ENCODE peak calls at places on chromosomes 4 and X, in four cellular contexts. P is GM23248, T is HCT116, F is GM23338. S is an unnamed sample.

GRCh38 chr4:115790812-115791211 is 677.4 kb upstream of the NDST4 start:
- DNase-seq in T (no peak), F (no peak), P (peak; percentile 1), S (no peak)

GRCh38 chr4:168664242-168664897 is 167.5 kb downstream of the PALLD start:
- DNase-seq in T (no peak), F (no peak), P (peak; percentile 33), S (no peak)

GRCh38 chr4:122583906-122584305 is 37.0 kb downstream of the IL21 start:
- DNase-seq in T (no peak), P (peak; percentile 65), F (no peak), S (no peak)

GRCh38 chrX:57678686-57679428 is 1.2 kb downstream of the NLRP2B start:
- DNase-seq in P (no peak), T (no peak), F (no peak), S (no peak)

GRCh38 chrX:37455381-37455780 is 106.2 kb downstream of the PRRG1 start:
- DNase-seq in F (no peak), T (no peak), P (no peak), S (no peak)

GRCh38 chrX:27254663-27255062 is 208.5 kb downstream of the PPP4R3C start:
- DNase-seq in P (no peak), T (no peak), F (no peak), S (peak; percentile 48)

GRCh38 chrX:41913476-41913875 is 9.9 kb downstream of the CASK start:
- DNase-seq in P (no peak), T (no peak), F (no peak), S (no peak)

GRCh38 chrX:85504381-85504780 is 124.9 kb upstream of the POF1B start:
- DNase-seq in F (no peak), T (no peak), P (no peak), S (no peak)

GRCh38 chr4:99062120-99062519 is 26.5 kb downstream of the ADH5 start:
- DNase-seq in F (no peak), T (no peak), P (peak; percentile 21), S (no peak)

GRCh38 chr4:77418333-77418732 is 187.3 kb upstream of the CXCL13 start:
- DNase-seq in P (peak; percentile 3), T (peak; percentile 24), F (peak; percentile 49), S (no peak)

GRCh38 chr4:176920694-176921093 is 128.0 kb upstream of the VEGFC start:
- DNase-seq in F (no peak), P (peak; percentile 90), T (no peak), S (no peak)

GRCh38 chrX:155745792-155746191 is 133.0 kb upstream of the TMLHE start:
- DNase-seq in T (peak; percentile 12), P (peak; percentile 44), F (no peak), S (no peak)

GRCh38 chr4:89518259-89518658 is 210.7 kb upstream of the GPRIN3 start:
- DNase-seq in F (no peak), P (no peak), T (no peak), S (no peak)

GRCh38 chr4:88613417-88613875 is 21.2 kb downstream of the HERC3 start:
- DNase-seq in F (peak; percentile 49), P (no peak), T (no peak), S (no peak)

GRCh38 chr4:137998666-137999429 is 243.3 kb downstream of the SLC7A11 start:
- DNase-seq in F (no peak), T (no peak), P (peak; percentile 55), S (no peak)

GRCh38 chr4:122903766-122904165 is 18.6 kb downstream of the NUDT6 start:
- DNase-seq in T (no peak), F (no peak), P (no peak), S (no peak)

GRCh38 chr4:147034372-147034771 is 88.7 kb upstream of the TTC29 start:
- DNase-seq in T (no peak), F (no peak), P (peak; percentile 83), S (no peak)

GRCh38 chrX:77167993-77168392 is 279.2 kb upstream of the FGF16 start:
- DNase-seq in F (no peak), T (no peak), P (no peak), S (no peak)

GRCh38 chr4:6502147-6502546 is 29.7 kb upstream of the PPP2R2C start:
- DNase-seq in T (no peak), P (no peak), F (no peak), S (no peak)

GRCh38 chr4:128782875-128783614 is 26.5 kb upstream of the JADE1 start:
- DNase-seq in T (no peak), F (no peak), P (peak; percentile 93), S (no peak)

GRCh38 chr4:56979674-56980073 is 978 bp downstream of the POLR2B start:
- DNase-seq in F (peak; percentile 46), P (peak; percentile 69), T (no peak), S (peak; percentile 56)

GRCh38 chrX:43469391-43470054 is 186.6 kb upstream of the MAOA start:
- DNase-seq in F (no peak), P (no peak), T (no peak), S (peak; percentile 70)

DNA sequence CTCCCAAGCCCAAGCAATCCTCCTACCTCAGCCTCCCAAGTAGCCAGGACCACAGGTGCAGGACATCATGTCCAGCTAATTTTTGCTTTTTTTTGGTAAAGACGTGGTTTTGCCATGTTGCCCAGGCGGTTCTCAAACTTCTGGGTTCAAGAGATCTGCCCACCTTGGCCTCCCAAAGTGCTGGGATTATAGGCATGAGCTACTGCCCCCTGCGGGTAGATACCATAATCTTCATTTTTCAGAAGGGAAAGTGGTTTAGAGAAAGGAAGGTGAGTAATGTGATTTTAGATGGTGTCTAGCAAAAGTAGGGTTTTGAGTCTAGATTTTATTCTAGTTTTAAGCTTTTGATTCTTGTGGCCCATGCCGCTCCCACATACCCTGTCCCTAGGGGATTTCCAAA is 205.3 kb upstream of the CLNK start:
- DNase-seq in T (no peak), F (peak; percentile 5), P (no peak), S (no peak)
- H3K4me2 ChIP-seq in T (no peak overlapping the region), F (no peak overlapping the region), P (no peak overlapping the region), S (no peak overlapping the region)

DNA sequence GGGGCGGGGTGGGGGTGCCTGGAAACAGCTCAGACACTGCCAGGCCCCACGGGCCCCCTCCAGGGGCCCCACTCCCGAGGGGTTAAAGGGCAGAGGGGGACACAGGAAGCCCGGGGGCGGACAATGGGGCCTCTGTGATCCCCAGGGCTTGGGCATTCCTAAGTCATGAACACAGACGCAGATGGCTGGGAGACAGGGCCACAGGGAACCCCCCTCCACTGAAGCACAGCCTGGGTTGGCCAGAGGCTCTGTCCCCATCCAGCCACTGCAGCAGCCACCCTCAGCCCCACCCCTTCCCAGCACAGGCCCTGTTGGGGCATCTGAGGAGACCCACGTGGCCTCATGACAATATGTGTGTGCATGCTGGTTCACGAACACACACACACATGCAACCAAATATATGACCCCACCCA is 3.9 kb downstream of the L1CAM start:
- DNase-seq in F (no peak), P (peak; percentile 20), T (no peak), S (no peak)
- H3K4me1 ChIP-seq in F (peaks cover 27% of the 10 kb centered on the region), P (no peaks in the 10 kb centered on the region), T (peaks cover 9% of the 10 kb centered on the region), S (no peaks in the 10 kb centered on the region)

DNA sequence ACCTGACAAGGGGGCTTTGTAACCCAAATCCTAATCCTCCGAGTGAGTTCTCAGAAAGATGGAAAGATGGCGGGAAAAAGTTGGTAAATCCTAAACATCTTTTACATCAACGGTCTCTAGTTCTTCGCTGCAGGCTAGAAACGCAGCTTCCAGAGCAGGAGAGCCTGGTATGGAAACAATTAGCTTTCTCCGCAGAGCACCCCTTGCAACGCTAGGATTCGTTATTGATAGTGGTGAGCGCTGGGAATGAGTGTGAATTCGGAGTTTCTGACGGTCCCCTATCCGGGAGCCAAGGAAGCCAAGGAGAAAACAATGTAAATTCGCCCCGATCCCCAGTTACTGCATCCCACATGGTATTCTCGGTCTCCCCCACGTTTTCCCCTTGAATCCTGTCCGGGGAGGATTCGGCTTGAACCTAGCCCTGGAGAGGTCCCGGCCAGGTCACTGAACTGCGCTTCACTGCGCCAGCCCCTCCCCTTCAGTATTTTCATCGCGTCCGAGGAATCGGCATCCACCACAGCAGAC is 4.7 kb upstream of the NEUROG2 start:
- DNase-seq in F (peak; percentile 70), T (no peak), P (no peak), S (no peak)
- H3K4me2 ChIP-seq in F (peak overlapping the region; percentile 86), T (no peak overlapping the region), P (no peak overlapping the region), S (no peak overlapping the region)

GRCh38 chr4:26466871-26467270 is 23.4 kb downstream of the CCKAR start:
- DNase-seq in P (no peak), T (no peak), F (no peak), S (no peak)
- H3K4me1 ChIP-seq in P (no peaks in the 10 kb centered on the region), T (no peaks in the 10 kb centered on the region), F (peaks cover 5% of the 10 kb centered on the region), S (no peaks in the 10 kb centered on the region)

DNA sequence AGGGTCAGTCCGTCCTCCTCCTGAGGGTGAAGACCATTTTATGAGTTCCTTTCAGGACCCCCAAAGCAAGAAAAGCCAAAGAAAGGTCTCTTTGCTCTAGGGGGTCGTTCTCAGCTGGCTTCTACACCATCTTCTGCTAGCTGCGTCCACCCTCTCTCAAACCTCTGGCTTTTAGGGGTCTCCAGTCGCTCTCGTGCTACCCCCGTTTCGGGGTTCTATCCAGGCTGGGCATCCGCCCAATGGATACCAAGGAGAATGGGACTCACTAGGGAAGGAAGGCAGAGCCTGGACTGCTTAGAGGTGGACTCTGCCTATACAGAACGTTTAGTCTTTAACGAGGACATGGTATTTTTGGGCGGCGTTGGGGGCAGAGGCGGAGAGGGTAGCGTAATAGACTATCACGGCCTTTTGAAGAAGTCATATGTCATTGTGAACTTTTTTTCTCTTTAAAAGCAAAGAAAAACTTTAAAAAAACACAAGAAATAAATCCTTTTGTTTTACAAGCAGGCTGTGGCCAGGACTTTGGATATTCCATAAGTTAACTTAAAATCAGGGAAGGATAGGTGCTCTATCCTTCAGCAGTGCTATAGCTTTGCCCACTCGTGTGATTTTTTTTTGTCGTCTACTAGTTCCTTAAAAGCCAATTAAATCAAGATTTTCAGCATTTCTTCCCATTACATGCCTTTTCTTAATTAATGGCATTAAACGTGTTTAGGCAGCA is 7.1 kb upstream of the PITX2 start:
- DNase-seq in F (peak; percentile 21), P (no peak), T (no peak), S (no peak)
- H3K4me2 ChIP-seq in F (peak overlapping the region; percentile 73), P (no peak overlapping the region), T (no peak overlapping the region), S (no peak overlapping the region)

DNA sequence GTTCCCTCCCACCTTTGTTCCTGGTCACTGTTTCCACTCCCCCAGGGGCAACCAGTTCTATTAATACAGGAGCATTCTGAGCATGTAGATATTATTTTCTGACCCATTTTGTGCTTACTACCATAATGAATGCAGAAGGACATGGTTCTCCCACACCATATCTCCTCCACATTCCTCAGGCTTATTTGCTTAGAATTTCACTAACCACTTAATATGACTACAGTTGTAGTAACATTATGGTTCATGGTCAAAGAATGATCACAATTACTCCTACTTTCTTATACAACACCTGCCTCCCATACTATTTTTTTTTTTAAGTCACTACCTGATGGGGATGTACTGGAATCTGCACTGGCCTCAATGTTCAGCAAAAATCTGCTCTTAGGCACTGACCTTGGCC is 7.5 kb upstream of the FAM184B start:
- DNase-seq in T (no peak), F (no peak), P (peak; percentile 24), S (no peak)
- H3K4me1 ChIP-seq in T (no peaks in the 10 kb centered on the region), F (no peaks in the 10 kb centered on the region), P (peaks cover 13% of the 10 kb centered on the region), S (peaks cover 4% of the 10 kb centered on the region)

GRCh38 chr4:139776235-139776634 is 110.6 kb downstream of the MGST2 start:
- DNase-seq in T (no peak), F (no peak), P (no peak), S (no peak)
- H3K4me2 ChIP-seq in T (no peak overlapping the region), F (no peak overlapping the region), P (no peak overlapping the region), S (no peak overlapping the region)

GRCh38 chr4:65391382-65391781 is 278.9 kb downstream of the EPHA5 start:
- DNase-seq in F (no peak), T (no peak), P (no peak), S (no peak)
- H3K4me1 ChIP-seq in F (no peaks in the 10 kb centered on the region), T (no peaks in the 10 kb centered on the region), P (no peaks in the 10 kb centered on the region), S (peaks cover 16% of the 10 kb centered on the region)

S was measured in MM.1S.